ENCODE peak calls at places on chromosomes 11 and 22, in five cellular contexts. One of them, this sample, is unnamed.

GRCh38 chr11:132504501-132505041 is 1027.7 kb downstream of the OPCML start:
- DNase-seq in AG04450: no peak
- DNase-seq in mesenteric fat pad: no peak
- DNase-seq in Caki2: no peak
- DNase-seq in nephron progenitor cell: no peak
- DNase-seq in this sample: no peak

GRCh38 chr11:128518493-128519207 is 68.7 kb downstream of the ETS1 start:
- DNase-seq in AG04450: no peak
- DNase-seq in mesenteric fat pad: no peak
- DNase-seq in Caki2: no peak
- DNase-seq in nephron progenitor cell: no peak
- DNase-seq in this sample: no peak

GRCh38 chr11:87256694-87257340 is 219.1 kb downstream of the TMEM135 start:
- DNase-seq in AG04450: no peak
- DNase-seq in Caki2: no peak
- DNase-seq in mesenteric fat pad: no peak
- DNase-seq in nephron progenitor cell: no peak
- DNase-seq in this sample: no peak

GRCh38 chr11:46352063-46352841 is 5.0 kb downstream of the DGKZ start:
- DNase-seq in AG04450: no peak
- DNase-seq in nephron progenitor cell: peak
- DNase-seq in mesenteric fat pad: no peak
- DNase-seq in Caki2: no peak
- DNase-seq in this sample: no peak

GRCh38 chr22:50274311-50274710 is 4.1 kb upstream of the MAPK11 start:
- DNase-seq in Caki2: peak
- DNase-seq in AG04450: no peak
- DNase-seq in nephron progenitor cell: peak
- DNase-seq in mesenteric fat pad: no peak
- DNase-seq in this sample: no peak

GRCh38 chr11:36122715-36123114 is 166.5 kb downstream of the COMMD9 start:
- DNase-seq in Caki2: no peak
- DNase-seq in AG04450: no peak
- DNase-seq in mesenteric fat pad: no peak
- DNase-seq in nephron progenitor cell: no peak
- DNase-seq in this sample: no peak

GRCh38 chr11:29200776-29201574 is 815.9 kb downstream of the KCNA4 start:
- DNase-seq in Caki2: no peak
- DNase-seq in AG04450: no peak
- DNase-seq in nephron progenitor cell: no peak
- DNase-seq in mesenteric fat pad: no peak
- DNase-seq in this sample: no peak

GRCh38 chr11:125338886-125339811 is 156.9 kb downstream of the FEZ1 start:
- DNase-seq in nephron progenitor cell: no peak
- DNase-seq in Caki2: no peak
- DNase-seq in mesenteric fat pad: peak
- DNase-seq in AG04450: no peak
- DNase-seq in this sample: no peak

GRCh38 chr11:64556044-64556720 is 34.8 kb upstream of the SLC22A12 start:
- DNase-seq in AG04450: no peak
- DNase-seq in nephron progenitor cell: no peak
- DNase-seq in Caki2: no peak
- DNase-seq in mesenteric fat pad: no peak
- DNase-seq in this sample: no peak

GRCh38 chr11:3231851-3232744 is at the start of gene MRGPRE:
- DNase-seq in AG04450: no peak
- DNase-seq in mesenteric fat pad: peak
- DNase-seq in Caki2: no peak
- DNase-seq in nephron progenitor cell: no peak
- DNase-seq in this sample: no peak

GRCh38 chr22:31227186-31227585 is 15.1 kb downstream of the LIMK2 start:
- DNase-seq in nephron progenitor cell: no peak
- DNase-seq in mesenteric fat pad: no peak
- DNase-seq in AG04450: no peak
- DNase-seq in Caki2: no peak
- DNase-seq in this sample: no peak

GRCh38 chr11:57349491-57350274 is 11.5 kb downstream of the P2RX3 start:
- DNase-seq in nephron progenitor cell: peak
- DNase-seq in mesenteric fat pad: no peak
- DNase-seq in AG04450: no peak
- DNase-seq in Caki2: peak
- DNase-seq in this sample: no peak

GRCh38 chr11:46345881-46346484 is 1.3 kb upstream of the DGKZ start:
- DNase-seq in mesenteric fat pad: no peak
- DNase-seq in nephron progenitor cell: no peak
- DNase-seq in AG04450: no peak
- DNase-seq in Caki2: no peak
- DNase-seq in this sample: no peak

GRCh38 chr11:93849751-93850584 is 450 bp downstream of the VSTM5 start:
- DNase-seq in mesenteric fat pad: no peak
- DNase-seq in nephron progenitor cell: no peak
- DNase-seq in Caki2: no peak
- DNase-seq in AG04450: no peak
- DNase-seq in this sample: no peak

GRCh38 chr11:130729678-130730300 is 186.5 kb downstream of the SNX19 start:
- DNase-seq in Caki2: no peak
- DNase-seq in nephron progenitor cell: no peak
- DNase-seq in AG04450: no peak
- DNase-seq in mesenteric fat pad: no peak
- DNase-seq in this sample: no peak

GRCh38 chr11:134519390-134519750 is 107.3 kb upstream of the B3GAT1 start:
- DNase-seq in nephron progenitor cell: no peak
- DNase-seq in mesenteric fat pad: no peak
- DNase-seq in Caki2: no peak
- DNase-seq in AG04450: no peak
- DNase-seq in this sample: no peak

GRCh38 chr11:124759268-124760204 is 2.6 kb downstream of the ESAM start:
- DNase-seq in mesenteric fat pad: no peak
- DNase-seq in Caki2: no peak
- DNase-seq in nephron progenitor cell: no peak
- DNase-seq in AG04450: no peak
- DNase-seq in this sample: no peak

GRCh38 chr11:110736158-110736553 is 23.9 kb upstream of the ARHGAP20 start:
- DNase-seq in mesenteric fat pad: no peak
- DNase-seq in AG04450: no peak
- DNase-seq in Caki2: no peak
- DNase-seq in nephron progenitor cell: no peak
- DNase-seq in this sample: no peak

GRCh38 chr11:107102692-107103463 is 84.6 kb upstream of the GUCY1A2 start:
- DNase-seq in AG04450: no peak
- DNase-seq in mesenteric fat pad: no peak
- DNase-seq in Caki2: no peak
- DNase-seq in nephron progenitor cell: no peak
- DNase-seq in this sample: no peak

GRCh38 chr11:114977596-114977995 is 299.3 kb downstream of the NXPE2 start:
- DNase-seq in mesenteric fat pad: no peak
- DNase-seq in nephron progenitor cell: no peak
- DNase-seq in AG04450: no peak
- DNase-seq in Caki2: no peak
- DNase-seq in this sample: no peak

GRCh38 chr11:129224538-129224937 is 32.4 kb upstream of the ARHGAP32 start:
- DNase-seq in AG04450: no peak
- DNase-seq in nephron progenitor cell: no peak
- DNase-seq in mesenteric fat pad: no peak
- DNase-seq in Caki2: no peak
- DNase-seq in this sample: no peak

GRCh38 chr11:126284829-126285228 is 1.9 kb downstream of the TIRAP start:
- DNase-seq in Caki2: peak
- DNase-seq in AG04450: peak
- DNase-seq in nephron progenitor cell: no peak
- DNase-seq in mesenteric fat pad: no peak
- DNase-seq in this sample: peak

GRCh38 chr11:113979427-113979826 is 4.5 kb downstream of the HTR3A start:
- DNase-seq in Caki2: no peak
- DNase-seq in AG04450: no peak
- DNase-seq in nephron progenitor cell: no peak
- DNase-seq in mesenteric fat pad: no peak
- DNase-seq in this sample: no peak

GRCh38 chr22:19325296-19325950 is 33.9 kb upstream of the CLTCL1 start:
- DNase-seq in mesenteric fat pad: no peak
- DNase-seq in Caki2: no peak
- DNase-seq in nephron progenitor cell: no peak
- DNase-seq in AG04450: no peak
- DNase-seq in this sample: no peak

GRCh38 chr11:92225563-92226308 is 1.1 kb downstream of the FAT3 start:
- DNase-seq in Caki2: peak
- DNase-seq in mesenteric fat pad: no peak
- DNase-seq in nephron progenitor cell: peak
- DNase-seq in AG04450: no peak
- DNase-seq in this sample: no peak

GRCh38 chr22:19036523-19037273 is 85.5 kb downstream of the DGCR2 start:
- DNase-seq in Caki2: no peak
- DNase-seq in nephron progenitor cell: no peak
- DNase-seq in AG04450: no peak
- DNase-seq in mesenteric fat pad: peak
- DNase-seq in this sample: no peak

GRCh38 chr11:34184505-34185015 is 79.1 kb downstream of the NAT10 start:
- DNase-seq in Caki2: no peak
- DNase-seq in mesenteric fat pad: no peak
- DNase-seq in nephron progenitor cell: no peak
- DNase-seq in AG04450: no peak
- DNase-seq in this sample: no peak